ENCODE peak calls at places on chromosomes 13 and 19, in five cellular contexts. A is osteocyte; F is T1000; E is hepatocyte; Q is stimulated activated CD4-positive, alpha-beta T cell treated with anti-CD3 and anti-CD28 coated beads, TNF-alpha, amount 100 ng/mL, for 48 hours. G is an unnamed sample.

GRCh38 chr13:91356919-91357612 is 9.6 kb downstream of the MIR17HG start:
- DNase-seq in A (no peak), F (no peak), E (no peak), Q (no peak), G (no peak)

GRCh38 chr19:39146686-39147450 is 21.3 kb downstream of the PAK4 start:
- DNase-seq in A (no peak), F (no peak), E (no peak), Q (no peak), G (no peak)

GRCh38 chr19:17137417-17137816 is 61.8 kb downstream of the MYO9B start:
- DNase-seq in A (no peak), F (no peak), E (no peak), Q (no peak), G (no peak)

GRCh38 chr13:47463726-47464125 is 537.3 kb downstream of the SUCLA2 start:
- DNase-seq in A (no peak), F (peak; percentile 34), E (peak; percentile 7), Q (no peak), G (no peak)

GRCh38 chr13:93982189-93982918 is 497.1 kb downstream of the DCT start:
- DNase-seq in A (no peak), F (no peak), E (no peak), Q (no peak), G (no peak)

GRCh38 chr19:39795001-39795400 is 16.3 kb downstream of the LEUTX start:
- DNase-seq in A (no peak), F (no peak), E (no peak), Q (no peak), G (no peak)

GRCh38 chr13:113879017-113879416 is 15.1 kb upstream of the GAS6 start:
- DNase-seq in A (peak; percentile 36), F (no peak), E (no peak), Q (no peak), G (peak; percentile 37)

GRCh38 chr19:35731353-35731752 is 10.9 kb downstream of the IGFLR1 start:
- DNase-seq in A (no peak), F (no peak), E (no peak), Q (no peak), G (no peak)

GRCh38 chr13:106373989-106374572 is 161.4 kb downstream of the EFNB2 start:
- DNase-seq in A (no peak), F (no peak), E (peak; percentile 40), Q (peak; percentile 2), G (no peak)

GRCh38 chr13:108283110-108283509 is 13.6 kb downstream of the TNFSF13B start:
- DNase-seq in A (no peak), F (no peak), E (no peak), Q (no peak), G (no peak)

GRCh38 chr19:19267305-19267704 is 5.8 kb downstream of the TM6SF2 start:
- DNase-seq in A (no peak), F (no peak), E (no peak), Q (no peak), G (no peak)

GRCh38 chr19:4089400-4089908 is 22.8 kb upstream of the ZBTB7A start:
- DNase-seq in A (peak; percentile 80), F (no peak), E (no peak), Q (no peak), G (no peak)

GRCh38 chr13:26255717-26256277 is 1.9 kb downstream of the CDK8 start:
- DNase-seq in A (no peak), F (no peak), E (peak; percentile 19), Q (no peak), G (no peak)

GRCh38 chr13:73223372-73223781 is 164.6 kb downstream of the KLF5 start:
- DNase-seq in A (no peak), F (no peak), E (no peak), Q (peak; percentile 10), G (no peak)

GRCh38 chr19:6861683-6862286 is 25.6 kb upstream of the ADGRE1 start:
- DNase-seq in A (no peak), F (no peak), E (no peak), Q (no peak), G (no peak)

GRCh38 chr13:66461021-66461420 is 769.1 kb downstream of the PCDH9 start:
- DNase-seq in A (no peak), F (no peak), E (no peak), Q (no peak), G (no peak)

GRCh38 chr13:113975416-113975815 is 1.5 kb upstream of the C13orf46 start:
- DNase-seq in A (no peak), F (no peak), E (no peak), Q (no peak), G (no peak)

GRCh38 chr19:41959056-41960053 is at the start of gene RABAC1:
- DNase-seq in A (peak; percentile 96), F (peak; percentile 72), E (peak; percentile 95), Q (peak; percentile 76), G (peak; percentile 94)

GRCh38 chr13:72204291-72204690 is 337.3 kb upstream of the DACH1 start:
- DNase-seq in A (no peak), F (no peak), E (no peak), Q (no peak), G (no peak)

GRCh38 chr19:9636018-9636417 is 15.0 kb upstream of the ZNF561 start:
- DNase-seq in A (no peak), F (no peak), E (no peak), Q (no peak), G (no peak)

GRCh38 chr19:9150650-9151049 is 10.5 kb downstream of the ZNF317 start:
- DNase-seq in A (no peak), F (no peak), E (no peak), Q (no peak), G (no peak)

GRCh38 chr19:16435999-16436650 is 35.6 kb downstream of the EPS15L1 start:
- DNase-seq in A (no peak), F (no peak), E (no peak), Q (no peak), G (no peak)

GRCh38 chr13:40060318-40061007 is 405.0 kb downstream of the COG6 start:
- DNase-seq in A (no peak), F (peak; percentile 2), E (no peak), Q (peak; percentile 54), G (no peak)

GRCh38 chr19:17114414-17114831 is 38.8 kb downstream of the MYO9B start:
- DNase-seq in A (no peak), F (no peak), E (no peak), Q (no peak), G (no peak)

GRCh38 chr19:16585808-16586476 is 13.7 kb upstream of the SLC35E1 start:
- DNase-seq in A (no peak), F (no peak), E (no peak), Q (no peak), G (no peak)

GRCh38 chr19:49056101-49056901 is 1.2 kb downstream of the CGB7 start:
- DNase-seq in A (no peak), F (no peak), E (peak; percentile 74), Q (no peak), G (no peak)

GRCh38 chr19:39167461-39168257 is 29.1 kb upstream of the NCCRP1 start:
- DNase-seq in A (no peak), F (no peak), E (peak; percentile 54), Q (no peak), G (no peak)

GRCh38 chr19:40219721-40220276 is 1.6 kb upstream of the TTC9B start:
- DNase-seq in A (no peak), F (peak; percentile 41), E (peak; percentile 37), Q (no peak), G (no peak)

GRCh38 chr13:44718467-44718866 is 142.3 kb upstream of the TSC22D1 start:
- DNase-seq in A (no peak), F (no peak), E (no peak), Q (no peak), G (no peak)